ENCODE peak calls at places on chromosomes 4 and X, in five cellular contexts. U is activated CD8-positive, alpha-beta memory T cell treated with anti-CD3 and anti-CD28 coated beads for 1 hour; I is effector CD4-positive, alpha-beta T cell; V is activated CD4-positive, CD25-positive, alpha-beta regulatory T cell; H is WERI-Rb-1. A is an unnamed sample.

GRCh38 chr4:166546009-166546408 is 673.0 kb downstream of the TLL1 start:
- DNase-seq in U (no peak), I (no peak), V (no peak), H (no peak), A (no peak)

GRCh38 chrX:14922437-14922836 is 49.2 kb downstream of the MOSPD2 start:
- DNase-seq in U (no peak), I (no peak), V (no peak), H (no peak), A (no peak)

GRCh38 chrX:24999501-24999900 is 16.3 kb downstream of the ARX start:
- DNase-seq in U (no peak), I (no peak), V (no peak), H (no peak), A (no peak)

GRCh38 chrX:135974279-135974856 is 580 bp upstream of the MMGT1 start:
- DNase-seq in U (peak), I (peak), V (peak), H (peak), A (no peak)

GRCh38 chrX:65644621-65645287 is 22.7 kb upstream of the MSN start:
- DNase-seq in U (no peak), I (no peak), V (no peak), H (no peak), A (no peak)

GRCh38 chr4:37717575-37717974 is 31.4 kb upstream of the RELL1 start:
- DNase-seq in U (no peak), I (no peak), V (no peak), H (no peak), A (no peak)

GRCh38 chr4:88027611-88028608 is 20.5 kb downstream of the PKD2 start:
- DNase-seq in U (no peak), I (no peak), V (no peak), H (no peak), A (no peak)

GRCh38 chr4:6337331-6337935 is 67.8 kb downstream of the WFS1 start:
- DNase-seq in U (no peak), I (no peak), V (no peak), H (no peak), A (no peak)

GRCh38 chr4:168449740-168450442 is 30.4 kb downstream of the DDX60L start:
- DNase-seq in U (no peak), I (no peak), V (no peak), H (no peak), A (no peak)

GRCh38 chr4:1722551-1723071 is 1.3 kb downstream of the TACC3 start:
- DNase-seq in U (no peak), I (no peak), V (no peak), H (no peak), A (no peak)

GRCh38 chrX:78710146-78710545 is 37.4 kb upstream of the LPAR4 start:
- DNase-seq in U (no peak), I (no peak), V (no peak), H (no peak), A (no peak)

GRCh38 chrX:118530537-118530936 is 34.9 kb downstream of the DOCK11 start:
- DNase-seq in U (no peak), I (no peak), V (no peak), H (no peak), A (no peak)

GRCh38 chr4:141417387-141417786 is 196.7 kb downstream of the ZNF330 start:
- DNase-seq in U (no peak), I (no peak), V (no peak), H (no peak), A (no peak)

GRCh38 chr4:22462693-22463092 is 53.2 kb downstream of the ADGRA3 start:
- DNase-seq in U (no peak), I (no peak), V (no peak), H (peak), A (no peak)

A was measured in KG1.